ENCODE peak calls at places on chromosome 18, in seven cellular contexts. X is H9, Q is neuronal stem cell, H is mesenchymal stem cell, S is IMR-90, L is H1, T is trophoblast cell. F is an unnamed sample.

GRCh38 chr18:58996131-58996632 is 131.5 kb downstream of the ZNF532 start:
- DNase-seq in X (no peak), Q (no peak), H (peak; percentile 95), S (peak; percentile 91), L (no peak), T (peak; percentile 25), F (no peak)

GRCh38 chr18:7196421-7196820 is 34.5 kb upstream of the LRRC30 start:
- DNase-seq in X (peak; percentile 44), Q (no peak), H (no peak), S (no peak), L (no peak), T (no peak), F (peak; percentile 52)

GRCh38 chr18:48358868-48359267 is 50.3 kb downstream of the ZBTB7C start:
- DNase-seq in X (peak; percentile 4), Q (no peak), H (no peak), S (no peak), L (no peak), T (no peak), F (peak; percentile 51)

GRCh38 chr18:13096232-13096631 is 105.1 kb downstream of the CEP192 start:
- DNase-seq in X (no peak), Q (no peak), H (no peak), S (no peak), L (no peak), T (no peak), F (no peak)

GRCh38 chr18:79378416-79379250 is 17.1 kb upstream of the NFATC1 start:
- DNase-seq in X (peak; percentile 92), Q (peak; percentile 80), H (peak; percentile 79), S (peak; percentile 74), L (peak; percentile 99), T (peak; percentile 86), F (peak; percentile 88)

GRCh38 chr18:61992285-61992684 is 99.5 kb upstream of the RNF152 start:
- DNase-seq in X (no peak), Q (no peak), H (peak; percentile 87), S (peak; percentile 82), L (no peak), T (peak; percentile 28), F (peak; percentile 87)

GRCh38 chr18:70421471-70421870 is 132.6 kb downstream of the SOCS6 start:
- DNase-seq in X (no peak), Q (no peak), H (peak; percentile 10), S (peak; percentile 45), L (no peak), T (no peak), F (no peak)

GRCh38 chr18:22551536-22552151 is 133.9 kb upstream of the CTAGE1 start:
- DNase-seq in X (no peak), Q (no peak), H (peak; percentile 86), S (peak; percentile 92), L (no peak), T (peak; percentile 96), F (no peak)

GRCh38 chr18:46053368-46054095 is 18.5 kb downstream of the PSTPIP2 start:
- DNase-seq in X (no peak), Q (no peak), H (no peak), S (peak; percentile 68), L (no peak), T (no peak), F (no peak)

GRCh38 chr18:57427429-57428181 is 7.6 kb upstream of the ONECUT2 start:
- DNase-seq in X (peak; percentile 58), Q (peak; percentile 47), H (no peak), S (no peak), L (peak; percentile 73), T (no peak), F (peak; percentile 66)

GRCh38 chr18:78671551-78671950 is 308.1 kb upstream of the SALL3 start:
- DNase-seq in X (no peak), Q (no peak), H (no peak), S (no peak), L (no peak), T (no peak), F (no peak)

GRCh38 chr18:77070627-77071026 is 62.0 kb downstream of the MBP start:
- DNase-seq in X (no peak), Q (no peak), H (no peak), S (no peak), L (no peak), T (no peak), F (no peak)

GRCh38 chr18:23194969-23195957 is 60.0 kb downstream of the CABLES1 start:
- DNase-seq in X (no peak), Q (no peak), H (no peak), S (no peak), L (no peak), T (no peak), F (no peak)

GRCh38 chr18:27008575-27008974 is 143.1 kb upstream of the AQP4 start:
- DNase-seq in X (peak; percentile 34), Q (no peak), H (no peak), S (no peak), L (no peak), T (peak; percentile 46), F (peak; percentile 87)

GRCh38 chr18:57095884-57096283 is 51.0 kb upstream of the BOD1L2 start:
- DNase-seq in X (peak; percentile 26), Q (no peak), H (no peak), S (no peak), L (no peak), T (no peak), F (no peak)

GRCh38 chr18:48785091-48785614 is 165.6 kb downstream of the SMAD7 start:
- DNase-seq in X (no peak), Q (no peak), H (no peak), S (no peak), L (no peak), T (peak; percentile 22), F (no peak)

GRCh38 chr18:39647627-39648502 is 2082.3 kb upstream of the CELF4 start:
- DNase-seq in X (no peak), Q (no peak), H (peak; percentile 51), S (peak; percentile 94), L (no peak), T (no peak), F (no peak)

GRCh38 chr18:63867368-63867767 is 20.1 kb upstream of the SERPINB2 start:
- DNase-seq in X (no peak), Q (no peak), H (no peak), S (no peak), L (no peak), T (peak; percentile 36), F (no peak)

GRCh38 chr18:37441821-37442220 is 123.8 kb downstream of the CELF4 start:
- DNase-seq in X (no peak), Q (no peak), H (no peak), S (no peak), L (no peak), T (no peak), F (no peak)

GRCh38 chr18:79528846-79529245 is 133.1 kb downstream of the NFATC1 start:
- DNase-seq in X (peak; percentile 73), Q (peak; percentile 71), H (peak; percentile 60), S (peak; percentile 64), L (peak; percentile 92), T (peak; percentile 96), F (peak; percentile 72)

GRCh38 chr18:46152436-46152807 is 48.2 kb downstream of the HAUS1 start:
- DNase-seq in X (no peak), Q (no peak), H (peak; percentile 34), S (peak; percentile 83), L (no peak), T (no peak), F (no peak)

GRCh38 chr18:49520661-49521145 is 33.7 kb upstream of the C18orf32 start:
- DNase-seq in X (no peak), Q (no peak), H (no peak), S (peak; percentile 11), L (no peak), T (peak; percentile 77), F (no peak)

GRCh38 chr18:40109251-40110049 is 1845.6 kb upstream of the PIK3C3 start:
- DNase-seq in X (no peak), Q (no peak), H (peak; percentile 39), S (no peak), L (no peak), T (no peak), F (peak; percentile 42)

DNA sequence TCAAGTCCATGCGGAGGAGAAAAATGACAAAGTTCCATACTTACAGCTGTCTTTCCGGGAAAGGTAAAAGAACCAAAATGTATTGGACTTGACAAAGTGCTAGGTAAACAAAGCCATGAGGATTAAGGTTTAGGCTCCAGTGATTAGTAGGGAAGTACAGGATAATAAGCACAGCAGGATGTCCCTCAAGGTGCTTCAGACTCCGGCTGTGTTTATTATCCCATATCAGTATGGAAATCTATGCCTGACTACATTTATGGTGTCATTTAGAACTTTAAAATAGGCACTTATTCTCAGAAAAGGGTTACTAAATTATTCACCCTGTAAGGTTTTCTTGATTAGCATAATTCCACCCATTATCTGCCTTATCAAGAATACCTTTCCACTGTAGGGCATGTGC is 136.3 kb upstream of the CCDC68 start:
- DNase-seq in X (no peak), Q (no peak), H (no peak), S (no peak), L (no peak), T (no peak), F (no peak)
- H3K23ac ChIP-seq in X (no peak overlapping the region), Q (no peak overlapping the region), H (no peak overlapping the region), S (no peak overlapping the region), L (no peak overlapping the region), T (no peak overlapping the region), F (no peak overlapping the region)

GRCh38 chr18:44912740-44913478 is 232.2 kb downstream of the SETBP1 start:
- DNase-seq in X (no peak), Q (no peak), H (no peak), S (no peak), L (no peak), T (no peak), F (no peak)
- H3K23ac ChIP-seq in X (no peak overlapping the region), Q (no peak overlapping the region), H (no peak overlapping the region), S (no peak overlapping the region), L (no peak overlapping the region), T (no peak overlapping the region), F (no peak overlapping the region)

DNA sequence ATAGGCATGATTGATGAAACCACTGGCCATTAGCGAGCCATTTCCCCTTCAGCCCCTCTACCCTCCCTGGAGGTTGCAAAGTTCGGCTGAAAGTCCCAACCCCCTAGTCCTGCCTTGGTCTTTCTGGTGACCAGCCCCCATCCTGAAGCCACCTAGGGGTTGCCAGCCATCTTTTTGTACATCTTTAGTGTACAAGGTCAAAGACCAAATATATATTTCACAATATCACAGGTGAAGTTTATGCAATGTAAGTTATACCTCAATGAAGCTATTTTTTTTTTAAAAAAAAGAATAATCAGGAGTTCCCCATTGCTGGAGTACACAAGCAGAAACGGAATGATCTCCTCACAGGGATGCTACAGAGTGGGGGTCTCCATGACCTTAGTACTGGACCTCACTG is 31.3 kb downstream of the OSBPL1A start:
- DNase-seq in X (no peak), Q (no peak), H (no peak), S (no peak), L (no peak), T (no peak), F (no peak)
- H3K23ac ChIP-seq in X (no peak overlapping the region), Q (no peak overlapping the region), H (no peak overlapping the region), S (no peak overlapping the region), L (no peak overlapping the region), T (no peak overlapping the region), F (no peak overlapping the region)

GRCh38 chr18:9066358-9066757 is 36.1 kb upstream of the NDUFV2 start:
- DNase-seq in X (no peak), Q (no peak), H (no peak), S (no peak), L (no peak), T (peak; percentile 90), F (no peak)

GRCh38 chr18:9067823-9068222 is 34.7 kb upstream of the NDUFV2 start:
- DNase-seq in X (no peak), Q (no peak), H (no peak), S (no peak), L (no peak), T (peak; percentile 88), F (no peak)

GRCh38 chr18:9065864-9066263 is 36.6 kb upstream of the NDUFV2 start:
- DNase-seq in X (no peak), Q (no peak), H (no peak), S (no peak), L (no peak), T (no peak), F (no peak)

GRCh38 chr18:9068346-9068745 is 34.2 kb upstream of the NDUFV2 start:
- DNase-seq in X (no peak), Q (no peak), H (no peak), S (no peak), L (no peak), T (peak; percentile 49), F (no peak)

GRCh38 chr18:9066817-9067306 is 35.6 kb upstream of the NDUFV2 start:
- DNase-seq in X (no peak), Q (no peak), H (no peak), S (no peak), L (no peak), T (peak; percentile 15), F (no peak)
- H3K23ac ChIP-seq in X (no peak overlapping the region), Q (no peak overlapping the region), H (no peak overlapping the region), S (no peak overlapping the region), L (no peak overlapping the region), T (no peak overlapping the region), F (no peak overlapping the region)